ENCODE peak calls at places on chromosomes 7 and 10, in seven cellular contexts. O is HCT116, X is breast epithelium, I is transverse colon, U is adrenal gland, H is prostate gland, W is A549. P is an unnamed sample. For H3K4me1, the result is how much of the 10 kb centered on the place peaks cover.

GRCh38 chr7:24842449-24843241 is 85.4 kb upstream of the GSDME start:
- DNase-seq in U (no peak), I (no peak), W (no peak), H (no peak), X (no peak), O (no peak), P (no peak)

GRCh38 chr10:30437039-30437781 is 3.2 kb downstream of the MAP3K8 start:
- DNase-seq in O (no peak), H (no peak), I (no peak), U (peak), X (no peak), W (no peak), P (no peak)

GRCh38 chr10:29056729-29057128 is 232.1 kb upstream of the LYZL1 start:
- DNase-seq in U (no peak), W (no peak), X (no peak), H (no peak), O (no peak), I (no peak), P (no peak)

GRCh38 chr7:55235115-55235514 is 130.0 kb upstream of the LANCL2 start:
- DNase-seq in W (no peak), X (no peak), I (no peak), U (no peak), H (no peak), O (no peak), P (no peak)

GRCh38 chr7:43501881-43502280 is 81.0 kb upstream of the STK17A start:
- DNase-seq in X (no peak), I (no peak), O (no peak), U (no peak), H (no peak), W (no peak), P (no peak)

GRCh38 chr7:51850141-51850540 is 533.5 kb upstream of the COBL start:
- DNase-seq in H (no peak), I (no peak), U (no peak), W (no peak), O (no peak), X (no peak), P (no peak)

GRCh38 chr7:10300557-10300956 is 673.1 kb upstream of the PHF14 start:
- DNase-seq in O (no peak), I (no peak), W (no peak), H (no peak), X (no peak), U (no peak), P (no peak)

GRCh38 chr10:14382022-14382421 is 51.3 kb upstream of the FRMD4A start:
- DNase-seq in H (no peak), X (no peak), I (no peak), W (no peak), U (no peak), O (no peak), P (no peak)

GRCh38 chr10:133139561-133140065 is 20.4 kb upstream of the KNDC1 start:
- DNase-seq in W (no peak), U (no peak), H (no peak), I (no peak), O (no peak), X (peak), P (no peak)

GRCh38 chr7:92639213-92639896 is 49.2 kb upstream of the FAM133B start:
- DNase-seq in W (no peak), O (no peak), U (no peak), H (no peak), I (no peak), X (no peak), P (no peak)

GRCh38 chr10:11397980-11398580 is 213.4 kb downstream of the USP6NL start:
- DNase-seq in W (no peak), I (no peak), H (no peak), U (no peak), X (no peak), O (no peak), P (peak)

GRCh38 chr10:77240042-77240619 is 397.5 kb downstream of the KCNMA1 start:
- DNase-seq in U (no peak), O (no peak), H (peak), W (no peak), X (no peak), I (no peak), P (no peak)

GRCh38 chr7:50346548-50347497 is 42.3 kb downstream of the IKZF1 start:
- DNase-seq in U (no peak), X (no peak), W (no peak), I (no peak), O (no peak), H (no peak), P (no peak)

GRCh38 chr7:150627959-150628358 is 4.2 kb downstream of the GIMAP6 start:
- DNase-seq in H (no peak), X (no peak), I (no peak), U (no peak), W (no peak), O (no peak), P (no peak)

GRCh38 chr7:47293884-47294568 is 287.9 kb downstream of the TNS3 start:
- DNase-seq in W (no peak), I (peak), H (no peak), O (no peak), U (peak), X (no peak), P (peak)

GRCh38 chr7:132656846-132657776 is 80.8 kb upstream of the PLXNA4 start:
- DNase-seq in O (peak), U (no peak), W (peak), I (no peak), X (no peak), H (no peak), P (no peak)

GRCh38 chr7:99106869-99107268 is 37.0 kb downstream of the SMURF1 start:
- DNase-seq in W (no peak), I (no peak), H (no peak), X (no peak), O (no peak), U (no peak), P (no peak)

GRCh38 chr10:55793024-55793423 is 568.0 kb downstream of the ZWINT start:
- DNase-seq in O (no peak), H (no peak), W (no peak), I (no peak), U (no peak), X (no peak), P (no peak)

GRCh38 chr10:120283093-120283492 is 173.9 kb upstream of the PLPP4 start:
- DNase-seq in X (no peak), U (no peak), O (no peak), H (no peak), I (no peak), W (no peak), P (no peak)

GRCh38 chr10:86366902-86367338 is 325 bp upstream of the GRID1 start:
- DNase-seq in O (no peak), U (no peak), X (no peak), W (no peak), I (no peak), H (no peak), P (peak)

GRCh38 chr10:47379901-47380300 is 4.2 kb downstream of the ZNF488 start:
- DNase-seq in I (no peak), W (no peak), H (no peak), O (no peak), U (peak), X (no peak), P (no peak)

GRCh38 chr10:97991875-97992274 is 38.5 kb downstream of the CRTAC1 start:
- DNase-seq in H (no peak), X (no peak), I (no peak), W (peak), U (no peak), O (no peak), P (no peak)

GRCh38 chr7:135645296-135645904 is 16.9 kb upstream of the STMP1 start:
- DNase-seq in I (no peak), H (peak), O (peak), W (peak), U (no peak), X (no peak), P (no peak)

GRCh38 chr7:47326220-47326619 is 255.7 kb downstream of the TNS3 start:
- DNase-seq in H (no peak), U (no peak), I (no peak), W (no peak), O (no peak), X (no peak), P (no peak)

GRCh38 chr7:139702811-139703467 is 74.9 kb downstream of the HIPK2 start:
- DNase-seq in H (no peak), W (no peak), O (no peak), I (peak), U (peak), X (no peak), P (no peak)

GRCh38 chr7:70727861-70728260 is 404.1 kb upstream of the GALNT17 start:
- DNase-seq in X (no peak), U (no peak), W (no peak), I (no peak), O (no peak), H (peak), P (no peak)

GRCh38 chr10:21195149-21195731 is 298.1 kb upstream of the NEBL start:
- DNase-seq in O (no peak), U (no peak), X (no peak), I (peak), H (peak), W (peak), P (no peak)

GRCh38 chr7:4343272-4344000 is 338.7 kb upstream of the FOXK1 start:
- DNase-seq in X (no peak), W (no peak), O (no peak), U (no peak), I (no peak), H (no peak), P (no peak)

GRCh38 chr10:103140469-103140868 is 52.6 kb downstream of the NT5C2 start:
- DNase-seq in U (no peak), I (no peak), H (no peak), O (no peak), X (no peak), W (no peak), P (no peak)

GRCh38 chr7:100577103-100577502 is 3.4 kb upstream of the SAP25 start:
- DNase-seq in I (no peak), X (no peak), U (no peak), O (no peak), H (no peak), W (no peak), P (no peak)

DNA sequence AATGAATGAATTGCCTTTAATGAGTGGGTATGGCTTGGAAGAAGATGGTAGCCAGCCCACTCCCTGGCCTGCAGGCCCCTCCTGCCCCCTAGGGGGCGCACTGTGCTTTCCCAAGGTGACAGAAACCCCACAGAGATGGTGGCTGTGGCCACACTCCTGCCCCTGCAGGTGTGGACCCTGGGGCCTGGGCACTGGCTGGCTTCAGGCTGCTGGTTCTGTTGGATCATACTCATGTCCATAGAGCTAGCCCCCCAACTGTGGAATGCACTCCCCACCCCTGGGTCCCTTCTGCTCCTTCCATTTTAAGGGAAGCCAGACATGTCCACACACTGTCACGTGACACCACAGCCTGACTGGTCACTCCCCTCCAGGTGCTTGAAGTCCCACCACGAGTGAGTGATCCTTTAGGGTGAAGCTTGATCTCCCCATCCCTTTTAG is 44.8 kb downstream of the ZCCHC24 start:
- DNase-seq in X (no peak), I (peak), U (no peak), O (peak), H (no peak), W (peak), P (no peak)
- TF ChIP-seq CTCF in X (no peak), I (peak), U (peak), O (peak), H (peak), W (peak), P (peak)

GRCh38 chr7:130367836-130368235 is 12.5 kb upstream of the CPA1 start:
- DNase-seq in H (no peak), O (no peak), U (no peak), X (no peak), I (no peak), W (no peak), P (no peak)

GRCh38 chr7:130365511-130366441 is 14.5 kb upstream of the CPA1 start:
- DNase-seq in X (no peak), O (no peak), W (no peak), H (no peak), U (peak), I (peak), P (peak)

GRCh38 chr7:130366561-130366960 is 13.7 kb upstream of the CPA1 start:
- DNase-seq in W (no peak), X (no peak), I (no peak), U (no peak), O (no peak), H (no peak), P (no peak)

GRCh38 chr7:130368347-130368746 is 11.9 kb upstream of the CPA1 start:
- DNase-seq in X (no peak), U (no peak), O (no peak), I (no peak), W (no peak), H (no peak), P (no peak)

GRCh38 chr7:130367088-130367755 is 13.1 kb upstream of the CPA1 start:
- DNase-seq in X (no peak), W (no peak), O (no peak), H (no peak), I (no peak), U (no peak), P (no peak)
- H3K4me1 ChIP-seq in X (under half), W (under half), O (under half), H (under half), I (under half), U (under half), P (under half)

GRCh38 chr10:87863102-87863943 is at the start of the genes KLLN and PTEN:
- DNase-seq in U (peak), X (peak), H (peak), W (peak), O (peak), I (peak), P (peak)
- TF ChIP-seq POLR2A in U (peak), X (peak), H (peak), W (peak), O (peak), I (peak), P (peak)

GRCh38 chr10:34104829-34105572 is 710.1 kb downstream of the PARD3 start:
- DNase-seq in U (peak), I (no peak), X (no peak), O (no peak), H (peak), W (no peak), P (no peak)
- TF ChIP-seq CTCF in U (no peak), I (no peak), X (no peak), O (no peak), H (no peak), W (no peak), P (no peak)

P was measured in gastrocnemius medialis.